ENCODE peak calls at places on chromosomes 6 and 20, in four cellular contexts. Y, L, B and P are unnamed samples. For H3K4me1, the result is how much of the 10 kb centered on the place peaks cover.

GRCh38 chr6:10977231-10977968 is 66.7 kb downstream of the ELOVL2 start:
- DNase-seq in Y (no peak), L (no peak), B (no peak), P (no peak)

GRCh38 chr6:89385156-89385667 is 26.9 kb downstream of the RRAGD start:
- DNase-seq in Y (no peak), L (no peak), B (peak), P (no peak)

GRCh38 chr20:49591217-49591865 is 23.4 kb upstream of the PTGIS start:
- DNase-seq in Y (peak), L (no peak), B (no peak), P (no peak)

GRCh38 chr6:132569170-132569569 is 952 bp upstream of the TAAR6 start:
- DNase-seq in Y (no peak), L (no peak), B (no peak), P (no peak)

GRCh38 chr6:37285861-37286311 is 27.9 kb upstream of the TMEM217 start:
- DNase-seq in Y (no peak), L (no peak), B (no peak), P (no peak)

GRCh38 chr6:158476389-158476788 is 83.5 kb upstream of the TMEM181 start:
- DNase-seq in Y (no peak), L (no peak), B (no peak), P (no peak)

GRCh38 chr6:169250660-169251059 is 3.0 kb downstream of the THBS2 start:
- DNase-seq in Y (peak), L (no peak), B (no peak), P (no peak)

GRCh38 chr6:105991561-105992314 is 94.4 kb upstream of the PRDM1 start:
- DNase-seq in Y (peak), L (no peak), B (no peak), P (peak)

GRCh38 chr20:60715172-60715571 is 536.9 kb upstream of the CDH4 start:
- DNase-seq in Y (no peak), L (no peak), B (no peak), P (no peak)

GRCh38 chr6:125169058-125169457 is 15.5 kb downstream of the TPD52L1 start:
- DNase-seq in Y (peak), L (no peak), B (no peak), P (no peak)

GRCh38 chr20:34389206-34389953 is 26.3 kb downstream of the ITCH start:
- DNase-seq in Y (no peak), L (no peak), B (no peak), P (no peak)

GRCh38 chr6:20370801-20371200 is 30.9 kb upstream of the E2F3 start:
- DNase-seq in Y (no peak), L (no peak), B (no peak), P (no peak)

GRCh38 chr6:112037783-112038216 is 16.1 kb upstream of the CCN6 start:
- DNase-seq in Y (no peak), L (peak), B (peak), P (no peak)

GRCh38 chr20:4835244-4836177 is 113.8 kb downstream of the PRND start:
- DNase-seq in Y (peak), L (peak), B (peak), P (no peak)

GRCh38 chr6:157996201-157996712 is 14.6 kb downstream of the SYNJ2 start:
- DNase-seq in Y (no peak), L (peak), B (no peak), P (no peak)

GRCh38 chr6:131366223-131366622 is 206.8 kb upstream of the ARG1 start:
- DNase-seq in Y (no peak), L (no peak), B (no peak), P (no peak)

GRCh38 chr6:56758553-56758952 is 115.9 kb upstream of the DST start:
- DNase-seq in Y (no peak), L (no peak), B (no peak), P (no peak)

GRCh38 chr6:135423649-135424128 is 73.9 kb downstream of the AHI1 start:
- DNase-seq in Y (no peak), L (no peak), B (no peak), P (peak)

GRCh38 chr6:29510202-29510601 is 22.4 kb upstream of the MAS1L start:
- DNase-seq in Y (no peak), L (no peak), B (no peak), P (no peak)

GRCh38 chr20:64010711-64011237 is 25.2 kb upstream of the C20orf204 start:
- DNase-seq in Y (no peak), L (no peak), B (no peak), P (no peak)

GRCh38 chr6:21024621-21025020 is 490.4 kb downstream of the CDKAL1 start:
- DNase-seq in Y (no peak), L (no peak), B (no peak), P (no peak)

GRCh38 chr6:10146723-10147451 is 268.0 kb downstream of the TFAP2A start:
- DNase-seq in Y (no peak), L (no peak), B (no peak), P (peak)

GRCh38 chr6:162862941-162863340 is 135.2 kb downstream of the PACRG start:
- DNase-seq in Y (no peak), L (no peak), B (no peak), P (no peak)

GRCh38 chr6:15754035-15754705 is 91.3 kb upstream of the DTNBP1 start:
- DNase-seq in Y (no peak), L (no peak), B (no peak), P (peak)

GRCh38 chr20:38833154-38833856 is 27.8 kb downstream of the PPP1R16B start:
- DNase-seq in Y (no peak), L (no peak), B (no peak), P (no peak)

GRCh38 chr6:170019259-170020040 is 268.0 kb downstream of the ERMARD start:
- DNase-seq in Y (no peak), L (no peak), B (no peak), P (no peak)

GRCh38 chr6:168133186-168133585 is 54.2 kb upstream of the FRMD1 start:
- DNase-seq in Y (peak), L (peak), B (peak), P (no peak)

GRCh38 chr6:135219346-135219745 is 38.2 kb downstream of the MYB start:
- DNase-seq in Y (no peak), L (no peak), B (no peak), P (no peak)

GRCh38 chr6:111566873-111567517 is 38.7 kb downstream of the TRAF3IP2 start:
- DNase-seq in Y (no peak), L (no peak), B (no peak), P (peak)

GRCh38 chr6:137661601-137662000 is 167.4 kb upstream of the OLIG3 start:
- DNase-seq in Y (no peak), L (no peak), B (no peak), P (no peak)

GRCh38 chr20:25453035-25453810 is 45.8 kb downstream of the GINS1 start:
- DNase-seq in Y (no peak), L (no peak), B (no peak), P (peak)

GRCh38 chr6:4446982-4447381 is 311.6 kb upstream of the ECI2 start:
- DNase-seq in Y (no peak), L (no peak), B (no peak), P (no peak)

GRCh38 chr6:24926192-24926591 is 9.6 kb downstream of the RIPOR2 start:
- DNase-seq in Y (no peak), L (no peak), B (no peak), P (no peak)

GRCh38 chr6:14787274-14787673 is 458.6 kb upstream of the JARID2 start:
- DNase-seq in Y (no peak), L (no peak), B (no peak), P (no peak)

GRCh38 chr6:16681260-16681873 is 79.9 kb downstream of the ATXN1 start:
- DNase-seq in Y (no peak), L (peak), B (peak), P (no peak)

GRCh38 chr6:128208078-128208477 is 307.2 kb upstream of the THEMIS start:
- DNase-seq in Y (no peak), L (no peak), B (no peak), P (no peak)

GRCh38 chr20:44728835-44729342 is 13.7 kb downstream of the CCN5 start:
- DNase-seq in Y (peak), L (peak), B (peak), P (peak)

GRCh38 chr6:105363100-105363754 is 39.7 kb downstream of the PREP start:
- DNase-seq in Y (no peak), L (no peak), B (no peak), P (peak)

GRCh38 chr6:165308926-165309731 is at the start of gene C6orf118:
- DNase-seq in Y (peak), L (peak), B (peak), P (peak)

GRCh38 chr20:32437391-32438074 is 79.4 kb downstream of the ASXL1 start:
- DNase-seq in Y (no peak), L (no peak), B (no peak), P (no peak)

GRCh38 chr6:41694815-41695536 is 40.4 kb downstream of the TFEB start:
- DNase-seq in Y (no peak), L (no peak), B (no peak), P (no peak)
- TF ChIP-seq CTCF in Y (no peak), L (no peak), B (no peak), P (no peak)

GRCh38 chr6:47253136-47253535 is 56.6 kb downstream of the TNFRSF21 start:
- DNase-seq in Y (no peak), L (no peak), B (no peak), P (no peak)

GRCh38 chr6:47252636-47253035 is 57.1 kb downstream of the TNFRSF21 start:
- DNase-seq in Y (no peak), L (no peak), B (no peak), P (no peak)

GRCh38 chr6:47250302-47250701 is 59.4 kb downstream of the TNFRSF21 start:
- DNase-seq in Y (no peak), L (no peak), B (no peak), P (no peak)

GRCh38 chr6:47254051-47254450 is 55.7 kb downstream of the TNFRSF21 start:
- DNase-seq in Y (no peak), L (no peak), B (no peak), P (no peak)

GRCh38 chr6:47251396-47251795 is 58.3 kb downstream of the TNFRSF21 start:
- DNase-seq in Y (no peak), L (no peak), B (no peak), P (no peak)
- H3K4me1 ChIP-seq in Y (under half), L (under half), B (under half), P (under half)

GRCh38 chr20:21529863-21530262 is 16.0 kb upstream of the NKX2-2 start:
- DNase-seq in Y (no peak), L (no peak), B (no peak), P (no peak)
- TF ChIP-seq CTCF in Y (no peak), L (no peak), B (no peak), P (peak)

GRCh38 chr6:68641172-68641571 is 6.1 kb downstream of the ADGRB3 start:
- DNase-seq in Y (no peak), L (no peak), B (no peak), P (no peak)

GRCh38 chr6:68642081-68642480 is 7.0 kb downstream of the ADGRB3 start:
- DNase-seq in Y (no peak), L (no peak), B (no peak), P (no peak)

GRCh38 chr6:68639211-68639610 is 4.1 kb downstream of the ADGRB3 start:
- DNase-seq in Y (no peak), L (no peak), B (no peak), P (no peak)

GRCh38 chr6:68639826-68640505 is 4.9 kb downstream of the ADGRB3 start:
- DNase-seq in Y (no peak), L (no peak), B (no peak), P (no peak)

DNA sequence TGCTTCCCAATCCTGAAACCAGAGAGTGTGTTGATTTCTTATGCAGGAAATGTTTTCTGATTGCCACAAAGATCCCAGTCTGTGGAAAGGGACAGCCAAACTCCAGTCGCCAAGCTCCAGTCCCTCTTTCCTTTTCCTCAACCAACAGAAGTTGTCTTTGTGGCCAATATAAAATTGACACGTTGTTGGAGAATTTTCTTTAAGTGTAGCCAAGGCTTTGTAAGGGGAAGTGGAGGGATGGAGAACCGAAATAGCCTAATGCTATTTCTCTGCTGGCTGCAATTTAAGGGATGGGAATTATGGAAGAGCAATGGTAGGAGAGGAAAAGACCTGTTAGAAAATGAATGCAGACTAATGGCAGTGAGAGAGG is 5.4 kb downstream of the ADGRB3 start:
- DNase-seq in Y (no peak), L (no peak), B (no peak), P (no peak)
- H3K4me1 ChIP-seq in Y (under half), L (under half), B (under half), P (under half)

GRCh38 chr6:51531623-51532022 is 555.8 kb downstream of the PKHD1 start:
- DNase-seq in Y (no peak), L (no peak), B (no peak), P (no peak)
- TF ChIP-seq CTCF in Y (no peak), L (peak), B (no peak), P (peak)